ENCODE peak calls at places on chromosomes 11 and 22, in five cellular contexts. O, B, R, D and S are unnamed samples.
A peak's percentile ranks its signal among the peaks of the same experiment; 100 is the strongest.

GRCh38 chr22:25928038-25928437 is 186.1 kb downstream of the MYO18B start:
- DNase-seq in R (no peak), O (no peak), B (no peak), D (no peak), S (no peak)

GRCh38 chr11:119780264-119780953 is 51.4 kb upstream of the NECTIN1 start:
- DNase-seq in B (no peak), O (no peak), D (no peak), R (no peak), S (no peak)

GRCh38 chr11:87722756-87723599 is 452.3 kb downstream of the RAB38 start:
- DNase-seq in O (no peak), D (peak; percentile 62), B (peak; percentile 5), R (no peak), S (no peak)

GRCh38 chr11:125903753-125904659 is at the start of gene DDX25:
- DNase-seq in R (no peak), O (no peak), B (peak; percentile 95), D (no peak), S (no peak)

GRCh38 chr11:37402663-37403062 is 804.6 kb upstream of the RAG2 start:
- DNase-seq in D (peak; percentile 56), B (no peak), O (no peak), R (no peak), S (no peak)

GRCh38 chr11:117925198-117925925 is 3.8 kb downstream of the TMPRSS13 start:
- DNase-seq in R (no peak), O (no peak), B (no peak), D (no peak), S (no peak)

GRCh38 chr22:43681724-43682360 is 130.3 kb downstream of the EFCAB6 start:
- DNase-seq in O (no peak), D (no peak), B (no peak), R (no peak), S (no peak)

GRCh38 chr11:60357771-60358170 is 20.6 kb upstream of the MS4A7 start:
- DNase-seq in O (no peak), D (no peak), B (no peak), R (no peak), S (no peak)

GRCh38 chr22:28949788-28950187 is 66.4 kb downstream of the ZNRF3 start:
- DNase-seq in R (no peak), D (no peak), B (no peak), O (no peak), S (no peak)

GRCh38 chr11:106331163-106331562 is 253.7 kb downstream of the AASDHPPT start:
- DNase-seq in D (no peak), B (no peak), R (no peak), O (no peak), S (no peak)

GRCh38 chr11:10376061-10376460 is 71.2 kb downstream of the ADM start:
- DNase-seq in O (no peak), D (no peak), R (no peak), B (no peak), S (no peak)

GRCh38 chr22:46935506-46936377 is 173.3 kb downstream of the TBC1D22A start:
- DNase-seq in D (peak; percentile 56), R (peak; percentile 47), B (no peak), O (no peak), S (no peak)

GRCh38 chr11:20731676-20732075 is 62.3 kb downstream of the NELL1 start:
- DNase-seq in O (no peak), R (no peak), B (no peak), D (no peak), S (no peak)

GRCh38 chr22:20602589-20603164 is 95.3 kb downstream of the MED15 start:
- DNase-seq in O (no peak), R (no peak), B (no peak), D (no peak), S (no peak)

GRCh38 chr11:84514436-84514835 is 1112.7 kb downstream of the DLG2 start:
- DNase-seq in B (no peak), R (no peak), D (no peak), O (no peak), S (no peak)

GRCh38 chr11:61971177-61972111 is 4.0 kb upstream of the FTH1 start:
- DNase-seq in O (peak; percentile 88), D (peak; percentile 96), B (peak; percentile 52), R (peak; percentile 95), S (peak; percentile 66)

GRCh38 chr11:114598461-114598860 is 2.9 kb upstream of the NXPE4 start:
- DNase-seq in D (no peak), O (no peak), R (no peak), B (no peak), S (no peak)

GRCh38 chr22:45223304-45224117 is 17.2 kb downstream of the KIAA0930 start:
- DNase-seq in D (no peak), R (no peak), O (no peak), B (no peak), S (no peak)

GRCh38 chr11:110162216-110162615 is 69.0 kb downstream of the ZC3H12C start:
- DNase-seq in D (no peak), B (no peak), O (no peak), R (no peak), S (no peak)

GRCh38 chr22:24105018-24105360 is 76.3 kb upstream of the SUSD2 start:
- DNase-seq in R (no peak), D (no peak), O (no peak), B (no peak), S (no peak)

GRCh38 chr11:94150056-94150455 is 21.4 kb downstream of the PANX1 start:
- DNase-seq in O (no peak), D (no peak), B (no peak), R (no peak), S (no peak)

GRCh38 chr22:19929586-19930302 is 11.8 kb upstream of the COMT start:
- DNase-seq in B (no peak), D (no peak), O (no peak), R (no peak), S (no peak)

GRCh38 chr11:119721129-119722120 is 7.6 kb downstream of the NECTIN1 start:
- DNase-seq in R (peak; percentile 54), D (peak; percentile 50), B (peak; percentile 75), O (no peak), S (no peak)

DNA sequence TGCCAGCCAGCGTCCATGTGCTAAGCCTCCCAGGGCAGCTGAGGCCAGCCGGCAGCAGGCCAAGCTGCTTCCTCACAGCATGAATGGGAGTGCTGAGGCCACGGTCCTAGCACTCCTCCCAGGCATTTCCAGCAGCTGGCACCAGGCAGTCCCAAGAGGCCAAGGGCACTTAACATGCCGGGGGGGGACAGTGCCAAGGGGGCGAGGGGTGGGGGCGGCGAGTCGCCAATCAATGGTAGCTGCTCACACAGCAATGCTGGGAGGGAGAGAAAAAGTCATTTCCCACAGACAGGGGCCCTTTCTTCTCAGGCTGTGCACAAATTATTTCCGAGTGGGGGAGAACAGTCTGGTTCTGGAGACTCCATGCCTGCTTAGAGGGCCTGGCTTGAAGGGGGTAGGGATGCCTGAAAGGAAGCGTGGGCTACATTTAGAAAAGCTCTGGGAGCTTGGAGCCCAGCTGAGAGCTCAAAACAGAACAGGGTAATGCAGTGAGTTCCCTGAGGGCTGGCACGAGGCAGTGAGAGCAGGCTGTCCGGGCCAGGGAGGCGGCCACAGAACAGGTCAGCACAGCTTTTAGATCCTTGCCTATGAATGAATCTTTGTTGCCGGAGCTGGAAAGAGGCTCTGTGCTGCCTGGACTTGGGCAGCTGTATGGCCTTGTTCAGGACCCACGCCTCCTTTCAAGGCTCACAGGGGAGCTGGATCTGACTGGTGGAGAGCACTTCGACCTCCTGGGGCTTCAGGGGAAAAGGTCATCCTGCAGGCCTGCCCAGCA is 14.4 kb upstream of the TBC1D10A start:
- DNase-seq in R (no peak), O (no peak), D (no peak), B (no peak), S (no peak)
- TF ChIP-seq JUND in R (no peak), O (no peak), D (no peak), B (no peak), S (no peak)

DNA sequence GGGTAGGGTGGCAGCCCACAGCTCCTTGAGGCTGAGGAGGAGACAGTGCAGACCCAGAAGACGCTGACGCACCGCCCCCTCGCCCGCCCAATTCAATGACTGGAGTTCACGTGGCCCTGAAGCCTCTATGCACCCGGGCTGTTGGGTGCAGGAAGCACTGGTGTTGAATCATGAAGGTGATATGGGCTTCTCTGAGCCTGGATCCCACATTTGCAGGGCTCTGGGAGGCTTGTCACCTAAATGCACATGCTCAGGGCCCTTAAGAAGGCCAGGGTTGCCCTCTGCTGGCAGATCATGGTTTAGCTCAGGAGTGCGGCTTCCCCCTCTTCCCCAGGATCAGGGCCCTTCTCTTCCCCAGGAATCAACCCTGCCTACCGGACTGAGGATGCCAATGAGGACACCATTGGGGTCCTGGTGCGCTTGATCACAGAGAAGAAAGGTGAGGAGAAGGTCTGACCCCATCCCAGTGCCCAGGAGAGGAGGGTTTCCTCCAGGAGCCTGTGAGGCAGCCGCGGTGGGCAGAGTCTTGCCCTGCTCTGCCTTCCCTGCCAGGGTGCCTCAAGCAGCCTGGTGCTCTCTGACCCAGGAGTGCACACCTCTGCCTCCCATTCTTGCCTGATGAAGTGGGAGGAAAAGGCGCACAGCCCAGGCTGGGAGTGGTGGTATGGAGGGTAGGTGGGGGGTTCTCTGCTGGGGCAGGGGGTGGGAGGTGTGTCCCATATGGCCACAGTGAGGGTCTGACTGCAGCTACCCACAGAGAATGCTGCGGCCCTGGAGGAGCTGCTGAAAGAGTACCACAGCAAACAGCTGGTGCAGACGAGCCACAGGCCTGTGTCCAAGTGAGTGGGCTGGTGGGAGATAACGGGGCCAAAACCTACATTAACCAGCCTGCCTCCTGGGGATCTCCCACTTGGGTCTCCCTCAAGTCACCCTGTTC is 17.5 kb downstream of the RELT start:
- DNase-seq in D (peak; percentile 88), R (peak; percentile 86), B (peak; percentile 94), O (peak; percentile 41), S (no peak)
- TF ChIP-seq JUND in D (no peak), R (peak; percentile 12), B (no peak), O (no peak), S (no peak)

DNA sequence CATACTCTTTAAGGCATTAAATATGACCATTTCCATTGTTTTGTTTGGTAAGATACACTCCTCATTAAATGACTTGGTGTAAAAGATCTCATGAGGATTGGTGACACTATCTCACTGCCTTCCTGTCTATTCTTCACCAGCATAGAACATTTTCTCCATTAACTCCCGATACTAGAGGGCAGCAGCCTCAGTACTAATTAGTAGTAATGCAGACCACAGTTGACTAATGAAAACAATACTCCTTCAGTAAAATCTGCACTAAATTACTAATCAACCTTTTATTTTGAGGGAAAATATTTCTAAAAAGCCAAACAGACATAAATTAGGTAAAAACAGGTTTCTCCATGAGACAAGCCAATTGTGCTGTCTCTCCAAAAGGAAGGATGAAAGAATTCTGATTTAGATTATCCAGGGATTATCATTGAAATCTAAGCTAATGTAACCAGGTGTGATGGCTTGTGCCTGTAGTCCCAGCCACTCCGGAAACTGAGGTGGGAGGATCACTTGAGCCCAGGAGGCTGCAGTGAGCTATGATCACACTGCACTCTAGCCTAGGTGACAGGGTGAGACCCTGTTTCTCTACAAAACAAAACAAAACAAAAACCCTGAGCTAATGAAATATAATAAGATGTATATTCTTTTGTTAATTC is 9.4 kb downstream of the PGM2L1 start:
- DNase-seq in R (peak; percentile 40), O (no peak), D (peak; percentile 76), B (peak; percentile 59), S (peak; percentile 8)
- TF ChIP-seq JUND in R (no peak), O (no peak), D (no peak), B (no peak), S (no peak)

DNA sequence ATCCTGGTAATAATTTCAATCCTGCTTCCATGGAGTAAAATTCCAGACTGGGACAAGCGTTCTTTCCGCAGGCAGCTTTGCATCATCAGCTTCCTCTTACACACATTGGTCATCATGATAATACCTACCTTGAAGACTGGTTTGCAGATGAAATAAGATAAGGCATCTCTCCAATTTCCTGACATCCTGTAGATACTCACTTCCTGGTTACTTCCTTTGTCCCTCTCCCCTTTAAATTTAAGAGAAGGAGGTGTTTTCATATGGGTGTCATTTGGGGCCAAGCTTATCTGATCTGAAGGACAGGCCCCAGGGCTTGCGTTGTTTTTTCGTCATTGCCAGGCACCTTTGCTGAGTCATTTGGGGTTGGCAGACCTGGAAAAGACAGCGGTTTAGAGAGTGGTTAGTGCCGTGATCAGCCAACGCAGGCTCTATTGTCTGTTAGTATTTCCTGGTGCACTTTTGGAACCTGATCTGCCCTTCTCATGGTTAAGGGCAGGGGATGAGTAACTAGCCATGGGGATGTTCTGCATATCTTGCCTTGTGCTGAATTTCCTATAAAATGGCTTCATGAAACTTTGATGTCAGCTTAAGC is 24.1 kb downstream of the GRAMD1B start:
- DNase-seq in B (no peak), O (peak; percentile 88), D (peak; percentile 60), R (no peak), S (no peak)
- TF ChIP-seq JUND in B (peak; percentile 79), O (peak; percentile 80), D (no peak), R (no peak), S (no peak)